ENCODE peak calls at places on chromosomes 11 and 22, in five cellular contexts. One of them, this sample, is unnamed.
A peak's percentile ranks its signal among the peaks of the same experiment; 100 is the strongest.

GRCh38 chr11:70203749-70204465 is 811 bp downstream of the FADD start:
- DNase-seq in AG04450: peak; percentile 46
- DNase-seq in GM12865: peak; percentile 86
- DNase-seq in fibroblast of lung: peak; percentile 77
- DNase-seq in K562: peak; percentile 68
- DNase-seq in this sample: peak; percentile 72

GRCh38 chr11:1939006-1939626 is 8.0 kb upstream of the MRPL23 start:
- DNase-seq in AG04450: no peak
- DNase-seq in GM12865: no peak
- DNase-seq in fibroblast of lung: no peak
- DNase-seq in K562: no peak
- DNase-seq in this sample: peak; percentile 68

GRCh38 chr11:69010964-69011623 is 2.0 kb downstream of the MRGPRF start:
- DNase-seq in AG04450: no peak
- DNase-seq in GM12865: no peak
- DNase-seq in fibroblast of lung: peak; percentile 85
- DNase-seq in K562: peak; percentile 97
- DNase-seq in this sample: no peak

GRCh38 chr22:47608421-47608820 is 846.0 kb downstream of the TBC1D22A start:
- DNase-seq in AG04450: no peak
- DNase-seq in GM12865: no peak
- DNase-seq in fibroblast of lung: no peak
- DNase-seq in K562: no peak
- DNase-seq in this sample: no peak

GRCh38 chr11:46920709-46921108 is 2.4 kb upstream of the LRP4 start:
- DNase-seq in AG04450: peak; percentile 93
- DNase-seq in GM12865: no peak
- DNase-seq in fibroblast of lung: peak; percentile 94
- DNase-seq in K562: no peak
- DNase-seq in this sample: no peak

GRCh38 chr11:4105916-4106315 is 11.3 kb downstream of the RRM1 start:
- DNase-seq in AG04450: no peak
- DNase-seq in GM12865: no peak
- DNase-seq in fibroblast of lung: no peak
- DNase-seq in K562: no peak
- DNase-seq in this sample: no peak

GRCh38 chr22:36356708-36357694 is 30.8 kb downstream of the MYH9 start:
- DNase-seq in AG04450: no peak
- DNase-seq in GM12865: no peak
- DNase-seq in fibroblast of lung: no peak
- DNase-seq in K562: no peak
- DNase-seq in this sample: no peak

GRCh38 chr22:19124377-19124776 is 2.2 kb upstream of the DGCR2 start:
- DNase-seq in AG04450: no peak
- DNase-seq in GM12865: no peak
- DNase-seq in fibroblast of lung: no peak
- DNase-seq in K562: no peak
- DNase-seq in this sample: no peak

GRCh38 chr11:118012083-118012669 is 26.0 kb downstream of the IL10RA start:
- DNase-seq in AG04450: no peak
- DNase-seq in GM12865: peak; percentile 68
- DNase-seq in fibroblast of lung: no peak
- DNase-seq in K562: peak; percentile 42
- DNase-seq in this sample: no peak

GRCh38 chr11:32830796-32831195 is 1.1 kb downstream of the PRRG4 start:
- DNase-seq in AG04450: no peak
- DNase-seq in GM12865: no peak
- DNase-seq in fibroblast of lung: no peak
- DNase-seq in K562: no peak
- DNase-seq in this sample: no peak

GRCh38 chr22:39090426-39091064 is 6.5 kb upstream of the APOBEC3H start:
- DNase-seq in AG04450: no peak
- DNase-seq in GM12865: peak; percentile 89
- DNase-seq in fibroblast of lung: no peak
- DNase-seq in K562: no peak
- DNase-seq in this sample: no peak

GRCh38 chr11:497565-498296 is 9.3 kb downstream of the RNH1 start:
- DNase-seq in AG04450: no peak
- DNase-seq in GM12865: no peak
- DNase-seq in fibroblast of lung: no peak
- DNase-seq in K562: no peak
- DNase-seq in this sample: no peak

DNA sequence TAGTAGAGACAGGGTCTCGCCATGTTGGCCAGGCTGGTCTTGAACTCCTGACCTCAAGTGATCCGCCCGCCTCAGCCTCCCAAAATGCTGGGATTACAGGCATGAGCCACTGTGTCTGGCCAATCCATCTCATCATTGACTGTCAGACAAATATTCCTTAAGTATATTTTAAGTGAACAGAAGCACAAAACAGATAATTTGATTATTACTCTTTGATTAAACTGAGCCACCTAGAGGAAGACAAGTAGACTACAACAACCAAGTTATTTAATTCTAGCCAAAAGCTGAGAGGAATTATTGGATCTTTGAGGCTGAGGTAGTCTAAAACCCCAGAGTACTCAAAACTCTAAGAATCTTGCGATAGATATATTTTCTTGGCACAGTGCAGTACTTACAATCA is 1.2 kb downstream of the ACRV1 start:
- DNase-seq in AG04450: no peak
- DNase-seq in GM12865: no peak
- DNase-seq in fibroblast of lung: peak; percentile 9
- DNase-seq in K562: peak; percentile 29
- DNase-seq in this sample: no peak
- TF ChIP-seq CTCF in AG04450: peak; percentile 33
- TF ChIP-seq CTCF in GM12865: no peak
- TF ChIP-seq CTCF in fibroblast of lung: peak; percentile 24
- TF ChIP-seq CTCF in K562: peak; percentile 18
- TF ChIP-seq CTCF in this sample: no peak

GRCh38 chr11:122294041-122294440 is 178.0 kb upstream of the BLID start:
- DNase-seq in AG04450: no peak
- DNase-seq in GM12865: no peak
- DNase-seq in fibroblast of lung: no peak
- DNase-seq in K562: no peak
- DNase-seq in this sample: no peak

DNA sequence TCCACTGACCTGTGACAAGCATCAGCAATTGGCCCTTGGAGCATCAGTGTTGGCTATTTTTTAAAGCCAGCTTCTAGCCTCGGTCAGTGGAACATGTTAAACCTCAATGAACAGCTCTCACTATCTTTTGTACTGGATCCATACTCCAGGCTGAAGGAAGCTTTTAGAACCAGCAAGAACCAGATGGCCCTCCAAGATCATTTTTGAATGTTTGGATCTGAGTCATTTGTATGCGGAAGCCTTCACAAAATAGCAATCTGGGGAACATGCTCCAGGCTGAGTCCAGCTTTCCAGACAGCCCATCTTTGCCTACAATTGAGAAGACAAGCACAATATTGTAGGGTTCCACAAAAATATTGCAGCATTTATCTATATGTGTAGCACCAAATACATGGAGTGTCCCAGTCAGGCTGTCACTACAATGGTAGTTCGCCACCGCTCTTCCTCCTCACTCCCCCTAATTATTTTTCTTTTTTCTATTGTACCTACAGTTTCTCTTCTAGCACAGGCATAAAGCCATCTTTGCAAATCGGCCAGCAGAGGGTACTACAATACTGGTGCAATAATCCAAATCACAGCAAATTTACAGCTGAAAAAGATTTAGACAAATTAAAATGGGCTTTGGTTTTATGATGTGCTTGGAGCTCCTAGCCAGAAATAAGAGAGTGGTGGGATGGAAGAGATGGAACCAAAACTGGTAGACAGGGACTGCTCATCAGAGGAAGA is 177.4 kb upstream of the BLID start:
- DNase-seq in AG04450: no peak
- DNase-seq in GM12865: no peak
- DNase-seq in fibroblast of lung: peak; percentile 54
- DNase-seq in K562: no peak
- DNase-seq in this sample: no peak
- TF ChIP-seq CTCF in AG04450: peak; percentile 37
- TF ChIP-seq CTCF in GM12865: no peak
- TF ChIP-seq CTCF in fibroblast of lung: peak; percentile 32
- TF ChIP-seq CTCF in K562: no peak
- TF ChIP-seq CTCF in this sample: no peak

GRCh38 chr11:60942207-60942606 is 9.8 kb downstream of the SLC15A3 start:
- DNase-seq in AG04450: no peak
- DNase-seq in GM12865: no peak
- DNase-seq in fibroblast of lung: no peak
- DNase-seq in K562: no peak
- DNase-seq in this sample: no peak

GRCh38 chr11:60942970-60943565 is 8.9 kb downstream of the SLC15A3 start:
- DNase-seq in AG04450: no peak
- DNase-seq in GM12865: no peak
- DNase-seq in fibroblast of lung: no peak
- DNase-seq in K562: no peak
- DNase-seq in this sample: no peak

GRCh38 chr11:60946601-60947265 is 5.2 kb downstream of the SLC15A3 start:
- DNase-seq in AG04450: no peak
- DNase-seq in GM12865: no peak
- DNase-seq in fibroblast of lung: no peak
- DNase-seq in K562: no peak
- DNase-seq in this sample: no peak

GRCh38 chr11:60945295-60945667 is 6.7 kb downstream of the SLC15A3 start:
- DNase-seq in AG04450: no peak
- DNase-seq in GM12865: no peak
- DNase-seq in fibroblast of lung: no peak
- DNase-seq in K562: no peak
- DNase-seq in this sample: no peak

GRCh38 chr11:60944504-60945294 is 7.3 kb downstream of the SLC15A3 start:
- DNase-seq in AG04450: no peak
- DNase-seq in GM12865: peak; percentile 59
- DNase-seq in fibroblast of lung: no peak
- DNase-seq in K562: peak; percentile 60
- DNase-seq in this sample: peak; percentile 45
- TF ChIP-seq CTCF in AG04450: peak; percentile 34
- TF ChIP-seq CTCF in GM12865: peak; percentile 48
- TF ChIP-seq CTCF in fibroblast of lung: peak; percentile 19
- TF ChIP-seq CTCF in K562: peak; percentile 50
- TF ChIP-seq CTCF in this sample: peak; percentile 28

DNA sequence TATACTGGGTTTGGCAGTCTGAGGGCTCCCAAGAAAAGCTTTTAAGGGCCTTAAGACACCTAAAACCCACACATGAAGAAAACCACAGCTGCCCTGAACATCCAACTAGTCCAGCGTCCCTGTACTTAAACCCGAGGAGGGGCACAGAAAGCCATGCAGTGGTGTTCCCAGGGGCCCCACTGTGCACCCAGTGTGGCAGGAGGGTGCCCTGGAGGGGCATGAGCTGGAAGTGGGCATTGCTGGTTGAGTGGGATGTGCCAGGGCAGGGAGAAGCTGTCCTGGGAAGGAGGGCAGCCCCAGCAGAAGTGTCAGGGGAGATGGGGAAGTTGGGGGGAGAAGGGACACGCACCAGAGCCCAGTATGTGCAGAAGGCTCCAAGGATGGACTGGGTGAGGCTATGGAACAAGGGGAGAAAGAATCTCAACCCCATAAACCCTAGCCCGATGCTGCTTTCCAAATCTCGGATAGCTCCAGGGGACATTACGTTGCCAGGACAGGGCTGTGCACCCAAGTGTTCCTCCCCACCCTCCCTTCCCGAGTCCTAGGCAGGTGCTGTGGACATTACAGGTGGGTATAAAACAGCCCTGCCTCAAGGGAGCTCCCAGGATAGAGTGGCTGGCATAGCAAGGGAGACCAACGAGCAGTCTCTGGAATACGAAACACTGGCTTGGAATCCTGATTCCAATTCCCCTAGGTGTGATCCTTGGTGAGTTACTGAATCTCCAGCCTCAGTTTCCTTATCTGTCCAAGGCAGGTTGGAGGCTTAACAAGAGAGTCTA is 44.2 kb downstream of the SHANK2 start:
- DNase-seq in AG04450: no peak
- DNase-seq in GM12865: no peak
- DNase-seq in fibroblast of lung: no peak
- DNase-seq in K562: no peak
- DNase-seq in this sample: no peak
- TF ChIP-seq CTCF in AG04450: no peak
- TF ChIP-seq CTCF in GM12865: no peak
- TF ChIP-seq CTCF in fibroblast of lung: no peak
- TF ChIP-seq CTCF in K562: no peak
- TF ChIP-seq CTCF in this sample: no peak

GRCh38 chr22:23121026-23121823 is 20.6 kb downstream of the RSPH14 start:
- DNase-seq in AG04450: no peak
- DNase-seq in GM12865: no peak
- DNase-seq in fibroblast of lung: no peak
- DNase-seq in K562: peak; percentile 62
- DNase-seq in this sample: no peak

GRCh38 chr22:23118647-23119491 is 22.9 kb downstream of the RSPH14 start:
- DNase-seq in AG04450: no peak
- DNase-seq in GM12865: no peak
- DNase-seq in fibroblast of lung: no peak
- DNase-seq in K562: peak; percentile 61
- DNase-seq in this sample: no peak

GRCh38 chr22:23120415-23120899 is 21.3 kb downstream of the RSPH14 start:
- DNase-seq in AG04450: no peak
- DNase-seq in GM12865: no peak
- DNase-seq in fibroblast of lung: no peak
- DNase-seq in K562: peak; percentile 59
- DNase-seq in this sample: no peak

GRCh38 chr22:23117890-23118646 is 23.7 kb downstream of the RSPH14 start:
- DNase-seq in AG04450: no peak
- DNase-seq in GM12865: no peak
- DNase-seq in fibroblast of lung: no peak
- DNase-seq in K562: peak; percentile 61
- DNase-seq in this sample: no peak

GRCh38 chr22:23119492-23120414 is 22.0 kb downstream of the RSPH14 start:
- DNase-seq in AG04450: no peak
- DNase-seq in GM12865: peak; percentile 44
- DNase-seq in fibroblast of lung: no peak
- DNase-seq in K562: no peak
- DNase-seq in this sample: peak; percentile 55
- TF ChIP-seq CTCF in AG04450: no peak
- TF ChIP-seq CTCF in GM12865: no peak
- TF ChIP-seq CTCF in fibroblast of lung: no peak
- TF ChIP-seq CTCF in K562: peak; percentile 46
- TF ChIP-seq CTCF in this sample: no peak

GRCh38 chr11:60131943-60132342 is 43.5 kb downstream of the MS4A2 start:
- DNase-seq in AG04450: no peak
- DNase-seq in GM12865: no peak
- DNase-seq in fibroblast of lung: no peak
- DNase-seq in K562: no peak
- DNase-seq in this sample: no peak

GRCh38 chr11:60127311-60127811 is 38.9 kb downstream of the MS4A2 start:
- DNase-seq in AG04450: no peak
- DNase-seq in GM12865: no peak
- DNase-seq in fibroblast of lung: no peak
- DNase-seq in K562: peak; percentile 17
- DNase-seq in this sample: no peak

GRCh38 chr11:60129853-60130252 is 41.4 kb downstream of the MS4A2 start:
- DNase-seq in AG04450: no peak
- DNase-seq in GM12865: no peak
- DNase-seq in fibroblast of lung: no peak
- DNase-seq in K562: no peak
- DNase-seq in this sample: no peak

GRCh38 chr11:60128376-60128775 is 39.9 kb downstream of the MS4A2 start:
- DNase-seq in AG04450: no peak
- DNase-seq in GM12865: no peak
- DNase-seq in fibroblast of lung: no peak
- DNase-seq in K562: no peak
- DNase-seq in this sample: no peak

GRCh38 chr11:60130496-60130895 is 42.0 kb downstream of the MS4A2 start:
- DNase-seq in AG04450: no peak
- DNase-seq in GM12865: peak; percentile 41
- DNase-seq in fibroblast of lung: no peak
- DNase-seq in K562: peak; percentile 35
- DNase-seq in this sample: peak; percentile 30
- TF ChIP-seq CTCF in AG04450: no peak
- TF ChIP-seq CTCF in GM12865: no peak
- TF ChIP-seq CTCF in fibroblast of lung: no peak
- TF ChIP-seq CTCF in K562: peak; percentile 76
- TF ChIP-seq CTCF in this sample: no peak